ENCODE peak calls at places on chromosomes 4 and X, in seven cellular contexts. W is T-cell, Q is cardiac muscle cell, Z is T-helper 17 cell, T is BJ, O is stromal cell of bone marrow, A is NCI-H1092. P is an unnamed sample.

GRCh38 chrX:6708041-6708440 is 173.1 kb upstream of the VCX3A start:
- DNase-seq in W (no peak), Q (no peak), Z (no peak), T (peak), O (no peak), A (no peak), P (no peak)

GRCh38 chrX:7127058-7127457 is 20.5 kb upstream of the STS start:
- DNase-seq in W (no peak), Q (peak), Z (no peak), T (no peak), O (no peak), A (no peak), P (no peak)

GRCh38 chr4:87118421-87118820 is 102.0 kb downstream of the KLHL8 start:
- DNase-seq in W (no peak), Q (no peak), Z (no peak), T (no peak), O (no peak), A (no peak), P (no peak)

GRCh38 chr4:3168029-3168428 is 80.9 kb upstream of the MSANTD1 start:
- DNase-seq in W (no peak), Q (peak), Z (no peak), T (no peak), O (peak), A (no peak), P (no peak)

GRCh38 chrX:120768681-120769080 is 107.0 kb downstream of the CT47B1 start:
- DNase-seq in W (no peak), Q (no peak), Z (no peak), T (no peak), O (no peak), A (no peak), P (no peak)

GRCh38 chr4:110869114-110869513 is 246.2 kb upstream of the PITX2 start:
- DNase-seq in W (no peak), Q (no peak), Z (no peak), T (peak), O (peak), A (no peak), P (no peak)

GRCh38 chr4:151104621-151105020 is 5.2 kb downstream of the RPS3A start:
- DNase-seq in W (no peak), Q (no peak), Z (no peak), T (no peak), O (no peak), A (no peak), P (no peak)

GRCh38 chr4:6200922-6201362 is 593 bp upstream of the JAKMIP1 start:
- DNase-seq in W (no peak), Q (no peak), Z (no peak), T (no peak), O (no peak), A (no peak), P (no peak)

GRCh38 chr4:24515698-24516097 is 68.7 kb downstream of the DHX15 start:
- DNase-seq in W (no peak), Q (no peak), Z (no peak), T (no peak), O (no peak), A (no peak), P (no peak)